ENCODE peak calls at places on chromosomes 16 and 17, in four cellular contexts. Q is GM20000, B is spleen, D is AG04450. A is an unnamed sample.

GRCh38 chr17:35257080-35257701 is 14.3 kb downstream of the SLFN5 start:
- DNase-seq in B (no peak), D (no peak), Q (no peak), A (no peak)

GRCh38 chr17:65359016-65359415 is 202.4 kb downstream of the AXIN2 start:
- DNase-seq in B (no peak), Q (no peak), D (peak), A (no peak)

GRCh38 chr17:27793168-27793905 is 7.0 kb downstream of the NOS2 start:
- DNase-seq in D (no peak), B (no peak), Q (no peak), A (no peak)

GRCh38 chr16:13959626-13960025 is 39.7 kb downstream of the ERCC4 start:
- DNase-seq in B (no peak), Q (no peak), D (no peak), A (no peak)

GRCh38 chr17:20262116-20262977 is 205.0 kb downstream of the LGALS9B start:
- DNase-seq in D (no peak), Q (no peak), B (no peak), A (no peak)

GRCh38 chr16:82011199-82011641 is at the start of gene SDR42E1:
- DNase-seq in B (peak), Q (peak), D (no peak), A (no peak)

GRCh38 chr17:66843606-66844005 is 8.7 kb downstream of the CACNG5 start:
- DNase-seq in B (no peak), Q (no peak), D (no peak), A (no peak)

GRCh38 chr16:74603848-74604247 is 3.1 kb downstream of the GLG1 start:
- DNase-seq in Q (no peak), B (no peak), D (no peak), A (no peak)

GRCh38 chr17:41418116-41418860 is 6.1 kb downstream of the KRT37 start:
- DNase-seq in Q (no peak), B (no peak), D (no peak), A (no peak)

GRCh38 chr17:41416478-41416877 is 7.9 kb downstream of the KRT37 start:
- DNase-seq in D (no peak), B (no peak), Q (no peak), A (no peak)

GRCh38 chr17:41415833-41416335 is 8.5 kb downstream of the KRT37 start:
- DNase-seq in D (no peak), Q (no peak), B (no peak), A (no peak)

GRCh38 chr17:41419712-41420111 is 4.7 kb downstream of the KRT37 start:
- DNase-seq in D (no peak), B (no peak), Q (no peak), A (no peak)

GRCh38 chr17:41417576-41418015 is 6.8 kb downstream of the KRT37 start:
- DNase-seq in D (no peak), B (no peak), Q (peak), A (no peak)
- TF ChIP-seq CTCF in D (peak), B (peak), Q (peak), A (peak)

GRCh38 chr17:61463068-61463980 is 11.1 kb downstream of the TBX4 start:
- DNase-seq in B (peak), D (no peak), Q (no peak), A (peak)
- TF ChIP-seq CTCF in B (no peak), D (peak), Q (no peak), A (peak)

GRCh38 chr17:81390436-81391214 is 4.6 kb upstream of the BAHCC1 start:
- DNase-seq in B (no peak), Q (no peak), D (no peak), A (no peak)

GRCh38 chr17:81391268-81391963 is 3.8 kb upstream of the BAHCC1 start:
- DNase-seq in Q (no peak), B (no peak), D (no peak), A (no peak)

GRCh38 chr17:81393684-81394376 is 1.4 kb upstream of the BAHCC1 start:
- DNase-seq in Q (peak), D (peak), B (peak), A (peak)

GRCh38 chr17:81392909-81393654 is 2.2 kb upstream of the BAHCC1 start:
- DNase-seq in D (no peak), B (no peak), Q (no peak), A (no peak)

GRCh38 chr17:81391964-81392908 is 3.0 kb upstream of the BAHCC1 start:
- DNase-seq in D (no peak), B (no peak), Q (no peak), A (no peak)
- TF ChIP-seq CTCF in D (no peak), B (no peak), Q (no peak), A (no peak)

GRCh38 chr17:75589017-75589918 is 1.7 kb downstream of the MYO15B start:
- DNase-seq in B (peak), Q (peak), D (peak), A (no peak)

GRCh38 chr17:75589919-75590303 is 2.3 kb downstream of the MYO15B start:
- DNase-seq in D (no peak), Q (no peak), B (no peak), A (no peak)

GRCh38 chr17:75588546-75589016 is 981 bp downstream of the MYO15B start:
- DNase-seq in B (no peak), Q (peak), D (no peak), A (no peak)

GRCh38 chr17:75590314-75590761 is 2.7 kb downstream of the MYO15B start:
- DNase-seq in D (no peak), Q (no peak), B (no peak), A (no peak)

DNA sequence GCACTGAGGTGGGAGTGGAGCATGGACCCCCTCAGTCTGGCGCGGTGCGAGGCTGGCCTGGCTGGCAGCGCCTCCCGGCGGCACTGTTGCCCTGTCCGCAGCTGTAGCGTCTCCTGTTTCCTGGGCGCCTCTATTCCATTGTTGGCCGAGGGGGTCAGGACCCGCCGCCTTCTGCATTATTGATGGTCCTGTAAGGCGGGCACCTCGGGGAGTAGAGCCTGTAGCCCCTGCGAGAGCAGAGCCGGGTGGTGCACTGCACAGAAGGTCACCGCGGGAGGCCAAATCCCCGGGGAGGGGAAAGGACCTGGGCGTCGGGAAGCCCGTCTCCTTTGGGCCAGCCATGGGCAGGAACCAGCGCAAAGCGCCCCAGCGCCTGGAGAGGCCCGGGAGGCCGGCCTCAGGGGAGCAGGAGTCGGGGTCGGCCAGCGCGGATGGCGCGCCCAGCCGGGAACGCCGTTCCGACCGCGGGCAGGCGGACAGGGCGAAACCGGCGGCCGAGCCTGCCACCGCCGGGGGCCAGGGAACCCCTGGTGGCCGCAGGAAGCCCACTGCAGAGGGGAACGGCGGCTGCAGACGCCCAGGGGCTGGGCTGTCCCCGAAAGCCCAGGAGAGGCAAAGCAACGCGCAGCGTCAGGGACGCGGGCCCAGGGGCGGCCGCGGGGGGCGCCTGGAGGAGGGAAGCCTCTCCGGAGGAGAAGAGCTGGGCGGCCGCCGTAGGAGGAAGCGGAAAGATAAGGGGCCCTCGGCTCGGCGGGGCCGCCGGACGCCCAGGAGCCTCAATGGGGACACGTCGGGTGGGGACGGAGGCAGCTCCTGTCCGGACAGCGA is at the start of gene MYO15B:
- DNase-seq in D (no peak), B (peak), Q (peak), A (no peak)
- TF ChIP-seq CTCF in D (peak), B (peak), Q (no peak), A (peak)

DNA sequence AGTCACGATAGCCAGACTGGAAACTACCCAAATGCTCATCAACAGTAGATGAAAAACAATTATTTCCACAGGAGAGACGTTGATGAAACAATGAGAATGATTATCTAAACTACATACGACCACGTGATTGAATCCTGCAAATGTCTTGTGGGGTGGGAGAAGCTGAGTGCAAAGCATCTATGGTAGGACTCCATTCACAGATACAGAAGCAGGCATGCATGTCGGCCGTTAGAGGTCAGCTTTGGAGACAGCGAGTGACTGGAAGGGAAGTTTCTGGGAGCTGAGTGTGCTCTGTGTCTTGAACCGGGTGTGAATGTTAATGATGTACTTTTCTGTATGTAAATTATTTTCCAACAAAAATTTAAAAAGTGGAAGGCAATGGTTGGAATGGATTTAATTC is 71.5 kb upstream of the DNAJA2 start:
- DNase-seq in D (no peak), B (no peak), Q (no peak), A (no peak)
- TF ChIP-seq CTCF in D (no peak), B (no peak), Q (peak), A (peak)

DNA sequence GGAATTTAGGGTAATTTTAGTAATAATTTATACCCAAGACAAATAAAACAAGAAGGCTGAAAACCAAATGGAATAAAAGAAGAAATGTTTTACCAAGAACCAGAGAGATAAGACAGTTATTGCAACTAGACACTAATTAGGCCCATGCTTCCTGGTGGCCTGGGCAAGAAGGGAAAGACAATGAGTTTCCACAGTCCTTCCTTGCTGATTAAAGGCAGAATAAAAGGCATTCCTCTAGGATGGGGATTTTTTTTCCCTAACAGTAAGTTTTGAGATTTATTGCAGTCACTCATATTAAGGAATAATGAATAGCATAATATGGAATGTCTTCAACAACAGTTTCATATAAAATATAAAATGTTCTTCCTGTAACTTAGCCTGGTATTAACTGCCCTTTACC is 41.5 kb downstream of the TOM1L2 start:
- DNase-seq in Q (no peak), D (no peak), B (no peak), A (no peak)
- TF ChIP-seq CTCF in Q (no peak), D (no peak), B (no peak), A (no peak)